ENCODE peak calls at places on chromosomes 1 and 21, in ten cellular contexts. One of them, this sample, is unnamed.

GRCh38 chr1:7298145-7298544 is 473.0 kb upstream of the VAMP3 start:
- DNase-seq in activated T-cell treated with anti-CD3 and anti-CD28 coated beads for 1 hour: no peak
- DNase-seq in left cardiac atrium: no peak
- DNase-seq in activated CD8-positive, alpha-beta memory T cell treated with anti-CD3 and anti-CD28 coated beads for 48 hours: no peak
- DNase-seq in MCF 10A: no peak
- DNase-seq in stimulated activated effector memory CD8-positive, alpha-beta T cell treated with anti-CD3 and anti-CD28 coated beads, Interleukin-12 subunit alpha, Interleukin-12 subunit beta, amount 100 ng/mL, for 72 hours: peak
- DNase-seq in sciatic nerve: no peak
- DNase-seq in cardiac fibroblast: peak
- DNase-seq in upper lobe of right lung: no peak
- DNase-seq in GM20000: no peak
- DNase-seq in this sample: no peak

GRCh38 chr1:234845836-234846235 is 235.9 kb upstream of the IRF2BP2 start:
- DNase-seq in stimulated activated effector memory CD8-positive, alpha-beta T cell treated with anti-CD3 and anti-CD28 coated beads, Interleukin-12 subunit alpha, Interleukin-12 subunit beta, amount 100 ng/mL, for 72 hours: no peak
- DNase-seq in left cardiac atrium: no peak
- DNase-seq in upper lobe of right lung: no peak
- DNase-seq in cardiac fibroblast: no peak
- DNase-seq in sciatic nerve: no peak
- DNase-seq in activated T-cell treated with anti-CD3 and anti-CD28 coated beads for 1 hour: no peak
- DNase-seq in MCF 10A: no peak
- DNase-seq in GM20000: no peak
- DNase-seq in activated CD8-positive, alpha-beta memory T cell treated with anti-CD3 and anti-CD28 coated beads for 48 hours: no peak
- DNase-seq in this sample: no peak

GRCh38 chr21:25791321-25791720 is 56.5 kb downstream of the GABPA start:
- DNase-seq in left cardiac atrium: no peak
- DNase-seq in upper lobe of right lung: no peak
- DNase-seq in stimulated activated effector memory CD8-positive, alpha-beta T cell treated with anti-CD3 and anti-CD28 coated beads, Interleukin-12 subunit alpha, Interleukin-12 subunit beta, amount 100 ng/mL, for 72 hours: no peak
- DNase-seq in sciatic nerve: no peak
- DNase-seq in cardiac fibroblast: no peak
- DNase-seq in activated T-cell treated with anti-CD3 and anti-CD28 coated beads for 1 hour: no peak
- DNase-seq in MCF 10A: no peak
- DNase-seq in GM20000: no peak
- DNase-seq in activated CD8-positive, alpha-beta memory T cell treated with anti-CD3 and anti-CD28 coated beads for 48 hours: no peak
- DNase-seq in this sample: no peak

GRCh38 chr1:116497660-116498059 is 73.2 kb downstream of the CD58 start:
- DNase-seq in upper lobe of right lung: no peak
- DNase-seq in MCF 10A: no peak
- DNase-seq in cardiac fibroblast: peak
- DNase-seq in stimulated activated effector memory CD8-positive, alpha-beta T cell treated with anti-CD3 and anti-CD28 coated beads, Interleukin-12 subunit alpha, Interleukin-12 subunit beta, amount 100 ng/mL, for 72 hours: no peak
- DNase-seq in GM20000: no peak
- DNase-seq in activated T-cell treated with anti-CD3 and anti-CD28 coated beads for 1 hour: no peak
- DNase-seq in sciatic nerve: no peak
- DNase-seq in activated CD8-positive, alpha-beta memory T cell treated with anti-CD3 and anti-CD28 coated beads for 48 hours: no peak
- DNase-seq in left cardiac atrium: no peak
- DNase-seq in this sample: no peak

GRCh38 chr1:159957824-159958268 is 3.8 kb upstream of the SLAMF9 start:
- DNase-seq in stimulated activated effector memory CD8-positive, alpha-beta T cell treated with anti-CD3 and anti-CD28 coated beads, Interleukin-12 subunit alpha, Interleukin-12 subunit beta, amount 100 ng/mL, for 72 hours: no peak
- DNase-seq in cardiac fibroblast: no peak
- DNase-seq in upper lobe of right lung: no peak
- DNase-seq in activated CD8-positive, alpha-beta memory T cell treated with anti-CD3 and anti-CD28 coated beads for 48 hours: no peak
- DNase-seq in left cardiac atrium: no peak
- DNase-seq in MCF 10A: no peak
- DNase-seq in GM20000: no peak
- DNase-seq in sciatic nerve: no peak
- DNase-seq in activated T-cell treated with anti-CD3 and anti-CD28 coated beads for 1 hour: no peak
- DNase-seq in this sample: no peak

GRCh38 chr1:5928714-5929400 is 63.4 kb downstream of the NPHP4 start:
- DNase-seq in cardiac fibroblast: no peak
- DNase-seq in upper lobe of right lung: no peak
- DNase-seq in activated CD8-positive, alpha-beta memory T cell treated with anti-CD3 and anti-CD28 coated beads for 48 hours: no peak
- DNase-seq in stimulated activated effector memory CD8-positive, alpha-beta T cell treated with anti-CD3 and anti-CD28 coated beads, Interleukin-12 subunit alpha, Interleukin-12 subunit beta, amount 100 ng/mL, for 72 hours: no peak
- DNase-seq in MCF 10A: no peak
- DNase-seq in left cardiac atrium: no peak
- DNase-seq in activated T-cell treated with anti-CD3 and anti-CD28 coated beads for 1 hour: no peak
- DNase-seq in GM20000: no peak
- DNase-seq in sciatic nerve: no peak
- DNase-seq in this sample: no peak

GRCh38 chr1:154186852-154187501 is 4.9 kb downstream of the TPM3 start:
- DNase-seq in cardiac fibroblast: no peak
- DNase-seq in left cardiac atrium: no peak
- DNase-seq in MCF 10A: no peak
- DNase-seq in GM20000: no peak
- DNase-seq in stimulated activated effector memory CD8-positive, alpha-beta T cell treated with anti-CD3 and anti-CD28 coated beads, Interleukin-12 subunit alpha, Interleukin-12 subunit beta, amount 100 ng/mL, for 72 hours: no peak
- DNase-seq in activated T-cell treated with anti-CD3 and anti-CD28 coated beads for 1 hour: no peak
- DNase-seq in activated CD8-positive, alpha-beta memory T cell treated with anti-CD3 and anti-CD28 coated beads for 48 hours: no peak
- DNase-seq in upper lobe of right lung: no peak
- DNase-seq in sciatic nerve: no peak
- DNase-seq in this sample: no peak

GRCh38 chr1:240401721-240402120 is 210.2 kb downstream of the GREM2 start:
- DNase-seq in sciatic nerve: no peak
- DNase-seq in upper lobe of right lung: no peak
- DNase-seq in activated CD8-positive, alpha-beta memory T cell treated with anti-CD3 and anti-CD28 coated beads for 48 hours: no peak
- DNase-seq in GM20000: no peak
- DNase-seq in activated T-cell treated with anti-CD3 and anti-CD28 coated beads for 1 hour: no peak
- DNase-seq in cardiac fibroblast: no peak
- DNase-seq in MCF 10A: no peak
- DNase-seq in left cardiac atrium: no peak
- DNase-seq in stimulated activated effector memory CD8-positive, alpha-beta T cell treated with anti-CD3 and anti-CD28 coated beads, Interleukin-12 subunit alpha, Interleukin-12 subunit beta, amount 100 ng/mL, for 72 hours: no peak
- DNase-seq in this sample: no peak

GRCh38 chr1:64077281-64077940 is 126.0 kb upstream of the UBE2U start:
- DNase-seq in sciatic nerve: no peak
- DNase-seq in stimulated activated effector memory CD8-positive, alpha-beta T cell treated with anti-CD3 and anti-CD28 coated beads, Interleukin-12 subunit alpha, Interleukin-12 subunit beta, amount 100 ng/mL, for 72 hours: no peak
- DNase-seq in activated T-cell treated with anti-CD3 and anti-CD28 coated beads for 1 hour: no peak
- DNase-seq in left cardiac atrium: no peak
- DNase-seq in upper lobe of right lung: no peak
- DNase-seq in GM20000: no peak
- DNase-seq in cardiac fibroblast: peak
- DNase-seq in activated CD8-positive, alpha-beta memory T cell treated with anti-CD3 and anti-CD28 coated beads for 48 hours: no peak
- DNase-seq in MCF 10A: peak
- DNase-seq in this sample: no peak

GRCh38 chr1:11960710-11961109 is 19.5 kb upstream of the MFN2 start:
- DNase-seq in MCF 10A: no peak
- DNase-seq in sciatic nerve: no peak
- DNase-seq in upper lobe of right lung: peak
- DNase-seq in GM20000: no peak
- DNase-seq in stimulated activated effector memory CD8-positive, alpha-beta T cell treated with anti-CD3 and anti-CD28 coated beads, Interleukin-12 subunit alpha, Interleukin-12 subunit beta, amount 100 ng/mL, for 72 hours: no peak
- DNase-seq in activated CD8-positive, alpha-beta memory T cell treated with anti-CD3 and anti-CD28 coated beads for 48 hours: no peak
- DNase-seq in activated T-cell treated with anti-CD3 and anti-CD28 coated beads for 1 hour: no peak
- DNase-seq in cardiac fibroblast: no peak
- DNase-seq in left cardiac atrium: no peak
- DNase-seq in this sample: no peak

GRCh38 chr1:72435025-72435424 is 152.7 kb upstream of the NEGR1 start:
- DNase-seq in activated CD8-positive, alpha-beta memory T cell treated with anti-CD3 and anti-CD28 coated beads for 48 hours: no peak
- DNase-seq in sciatic nerve: no peak
- DNase-seq in activated T-cell treated with anti-CD3 and anti-CD28 coated beads for 1 hour: no peak
- DNase-seq in upper lobe of right lung: no peak
- DNase-seq in cardiac fibroblast: peak
- DNase-seq in stimulated activated effector memory CD8-positive, alpha-beta T cell treated with anti-CD3 and anti-CD28 coated beads, Interleukin-12 subunit alpha, Interleukin-12 subunit beta, amount 100 ng/mL, for 72 hours: no peak
- DNase-seq in left cardiac atrium: no peak
- DNase-seq in MCF 10A: no peak
- DNase-seq in GM20000: no peak
- DNase-seq in this sample: no peak

This sample was measured in GOT3.